ENCODE peak calls at places on chromosome 20, in eight cellular contexts. T is NCI-H1092 treated with DMSO at 0.1 percent for 48 hours; R is nephron progenitor cell; J is ACHN; G is T follicular helper cell; M is activated CD4-positive, alpha-beta memory T cell treated with anti-CD3 and anti-CD28 coated beads, Interleukin-2, amount 10 ng/mL, durations not matched to agents 7 days and 5 days; K is activated T-cell treated with anti-CD3 and anti-CD28 coated beads for 1 hour; O is NCI-H748 treated with DMSO at 0.1 percent for 48 hours. X is an unnamed sample.

GRCh38 chr20:8255945-8256632 is 124.0 kb downstream of the PLCB1 start:
- DNase-seq in K (no peak), J (no peak), T (no peak), M (no peak), O (peak; percentile 81), G (no peak), R (no peak), X (no peak)

GRCh38 chr20:63738687-63739128 is 868 bp upstream of the SLC2A4RG start:
- DNase-seq in J (peak; percentile 8), M (peak; percentile 57), R (peak; percentile 75), K (no peak), T (peak; percentile 20), O (no peak), G (peak; percentile 22), X (no peak)

GRCh38 chr20:2005831-2006426 is 12.1 kb upstream of the PDYN start:
- DNase-seq in K (peak; percentile 51), M (peak; percentile 69), R (peak; percentile 96), T (peak; percentile 7), O (peak; percentile 37), G (peak; percentile 38), J (peak; percentile 60), X (peak; percentile 73)

GRCh38 chr20:38139156-38139912 is 25.7 kb downstream of the TGM2 start:
- DNase-seq in G (no peak), M (no peak), R (no peak), O (no peak), J (no peak), K (no peak), T (no peak), X (no peak)

GRCh38 chr20:327041-327945 is 1.9 kb downstream of the SOX12 start:
- DNase-seq in T (peak; percentile 82), G (peak; percentile 68), K (peak; percentile 66), R (peak; percentile 92), O (peak; percentile 92), J (peak; percentile 91), M (peak; percentile 60), X (peak; percentile 97)

GRCh38 chr20:37958856-37959255 is 55.9 kb downstream of the VSTM2L start:
- DNase-seq in K (no peak), T (no peak), R (no peak), G (no peak), O (no peak), J (no peak), M (no peak), X (no peak)

GRCh38 chr20:7866279-7866678 is 74.0 kb downstream of the HAO1 start:
- DNase-seq in O (no peak), R (no peak), G (no peak), J (no peak), M (no peak), K (no peak), T (no peak), X (no peak)

GRCh38 chr20:44092551-44093248 is 94.3 kb downstream of the JPH2 start:
- DNase-seq in J (peak; percentile 36), K (no peak), M (peak; percentile 37), T (peak; percentile 19), G (peak; percentile 25), O (no peak), R (no peak), X (peak; percentile 57)

GRCh38 chr20:32743237-32744112 is at the start of gene COMMD7:
- DNase-seq in R (peak; percentile 79), J (peak; percentile 39), G (peak; percentile 48), T (peak; percentile 39), O (peak; percentile 36), K (peak; percentile 45), M (peak; percentile 83), X (peak; percentile 83)

GRCh38 chr20:54475334-54476287 is at the start of gene DOK5:
- DNase-seq in M (no peak), K (no peak), G (no peak), J (no peak), T (peak; percentile 34), O (no peak), R (peak; percentile 61), X (peak; percentile 89)

GRCh38 chr20:39874049-39874893 is 814.8 kb downstream of the MAFB start:
- DNase-seq in R (peak; percentile 74), J (peak; percentile 70), M (peak; percentile 22), T (peak; percentile 80), K (no peak), O (peak; percentile 65), G (no peak), X (peak; percentile 74)

GRCh38 chr20:8398289-8399051 is 266.4 kb downstream of the PLCB1 start:
- DNase-seq in O (no peak), M (no peak), J (no peak), G (no peak), T (no peak), R (no peak), K (no peak), X (no peak)

GRCh38 chr20:49281059-49281912 is 3.4 kb upstream of the ZNFX1 start:
- DNase-seq in T (no peak), K (no peak), O (no peak), R (no peak), G (no peak), J (no peak), M (no peak), X (no peak)

GRCh38 chr20:22460231-22460630 is 124.1 kb downstream of the FOXA2 start:
- DNase-seq in T (no peak), O (no peak), M (no peak), J (no peak), G (no peak), R (no peak), K (no peak), X (no peak)

GRCh38 chr20:38209736-38210405 is 44.8 kb upstream of the TGM2 start:
- DNase-seq in R (no peak), O (no peak), J (no peak), K (no peak), T (no peak), M (no peak), G (no peak), X (no peak)

GRCh38 chr20:41649489-41649888 is 31.3 kb upstream of the CHD6 start:
- DNase-seq in G (no peak), J (no peak), M (no peak), K (no peak), R (no peak), T (peak; percentile 64), O (peak; percentile 51), X (no peak)

GRCh38 chr20:19981091-19981490 is 36.1 kb upstream of the NAA20 start:
- DNase-seq in T (no peak), J (peak; percentile 51), R (no peak), O (no peak), G (no peak), K (no peak), M (no peak), X (no peak)

GRCh38 chr20:22529150-22530019 is 55.0 kb downstream of the FOXA2 start:
- DNase-seq in T (peak; percentile 23), G (no peak), K (no peak), R (peak; percentile 24), M (no peak), O (no peak), J (no peak), X (no peak)

GRCh38 chr20:48607544-48607865 is 220.3 kb downstream of the PREX1 start:
- DNase-seq in R (no peak), G (no peak), O (no peak), J (no peak), K (no peak), T (no peak), M (no peak), X (no peak)

GRCh38 chr20:51352790-51353189 is 189.7 kb downstream of the NFATC2 start:
- DNase-seq in K (no peak), J (no peak), O (no peak), G (no peak), T (no peak), M (no peak), R (no peak), X (no peak)

GRCh38 chr20:52864895-52865590 is 107.1 kb upstream of the TSHZ2 start:
- DNase-seq in O (no peak), M (no peak), K (no peak), T (peak; percentile 26), R (no peak), G (no peak), J (no peak), X (no peak)

GRCh38 chr20:53656653-53657288 is 63.1 kb upstream of the ZNF217 start:
- DNase-seq in R (no peak), M (no peak), J (no peak), O (no peak), T (no peak), K (no peak), G (no peak), X (peak; percentile 60)